ENCODE peak calls at places on chromosome 13, in ten cellular contexts. Y, X, T, E, B, V, L, M, O and C are unnamed samples.

GRCh38 chr13:111022886-111023285 is 92.2 kb upstream of the ARHGEF7 start:
- DNase-seq in E (no peak), X (no peak), L (no peak), B (no peak), Y (no peak), O (no peak), M (no peak), T (no peak), V (no peak), C (no peak)

GRCh38 chr13:20128459-20128927 is 32.4 kb downstream of the GJA3 start:
- DNase-seq in V (no peak), O (no peak), X (no peak), E (no peak), B (no peak), M (no peak), T (no peak), Y (no peak), L (no peak), C (no peak)

GRCh38 chr13:76622336-76623045 is 263.7 kb downstream of the KCTD12 start:
- DNase-seq in M (no peak), L (no peak), E (no peak), B (no peak), X (no peak), T (peak), O (no peak), V (no peak), Y (peak), C (peak)

GRCh38 chr13:44884076-44884729 is 105.1 kb downstream of the NUFIP1 start:
- DNase-seq in O (no peak), E (no peak), V (no peak), L (no peak), Y (peak), X (no peak), B (no peak), T (no peak), M (no peak), C (peak)

GRCh38 chr13:107457686-107458085 is 757.6 kb downstream of the LIG4 start:
- DNase-seq in M (no peak), Y (no peak), V (no peak), L (no peak), E (peak), X (no peak), T (no peak), O (no peak), B (no peak), C (no peak)

GRCh38 chr13:80654638-80655249 is 313.8 kb upstream of the SPRY2 start:
- DNase-seq in Y (no peak), L (no peak), M (no peak), V (no peak), T (no peak), B (no peak), O (no peak), X (no peak), E (no peak), C (no peak)

GRCh38 chr13:44719857-44720671 is 143.9 kb upstream of the TSC22D1 start:
- DNase-seq in Y (peak), E (no peak), V (peak), B (no peak), M (no peak), X (no peak), O (no peak), L (peak), T (no peak), C (peak)

GRCh38 chr13:46622918-46623256 is 69.9 kb downstream of the LRCH1 start:
- DNase-seq in X (no peak), B (no peak), V (peak), M (peak), T (peak), O (peak), Y (peak), E (no peak), L (no peak), C (peak)

GRCh38 chr13:46643165-46643777 is 90.3 kb downstream of the LRCH1 start:
- DNase-seq in B (no peak), E (no peak), V (peak), M (no peak), T (no peak), L (no peak), Y (no peak), X (no peak), O (no peak), C (no peak)

GRCh38 chr13:88456155-88456554 is 785.0 kb downstream of the SLITRK5 start:
- DNase-seq in Y (no peak), M (no peak), T (no peak), X (no peak), B (no peak), O (no peak), L (no peak), E (no peak), V (no peak), C (no peak)

GRCh38 chr13:48505597-48506091 is 27.2 kb downstream of the RCBTB2 start:
- DNase-seq in L (no peak), X (peak), B (no peak), E (no peak), M (no peak), V (peak), T (no peak), O (no peak), Y (no peak), C (no peak)

GRCh38 chr13:33110713-33111413 is 94.6 kb downstream of the KL start:
- DNase-seq in L (no peak), B (no peak), T (no peak), X (no peak), Y (no peak), V (peak), E (no peak), O (peak), M (no peak), C (no peak)

GRCh38 chr13:32255744-32256120 is 59.4 kb downstream of the ZAR1L start:
- DNase-seq in V (no peak), B (no peak), Y (no peak), T (no peak), M (no peak), E (no peak), O (no peak), L (no peak), X (no peak), C (peak)

GRCh38 chr13:80336335-80336734 is 4.6 kb downstream of the SPRY2 start:
- DNase-seq in E (no peak), O (no peak), X (no peak), M (no peak), B (no peak), L (no peak), Y (peak), V (no peak), T (no peak), C (peak)

GRCh38 chr13:40453666-40454030 is 212.8 kb downstream of the FOXO1 start:
- DNase-seq in T (no peak), X (no peak), V (no peak), O (no peak), M (no peak), Y (peak), E (no peak), L (no peak), B (no peak), C (no peak)

GRCh38 chr13:47017476-47017875 is 120.6 kb upstream of the HTR2A start:
- DNase-seq in V (no peak), B (no peak), X (no peak), L (no peak), M (no peak), T (no peak), E (no peak), O (no peak), Y (no peak), C (peak)

GRCh38 chr13:25733061-25733491 is 318.7 kb downstream of the SHISA2 start:
- DNase-seq in B (no peak), O (no peak), Y (peak), X (no peak), T (no peak), M (no peak), V (no peak), L (peak), E (no peak), C (peak)

GRCh38 chr13:42478531-42479156 is 95.3 kb upstream of the TNFSF11 start:
- DNase-seq in L (peak), M (no peak), Y (peak), X (no peak), T (no peak), B (no peak), O (no peak), V (peak), E (no peak), C (peak)

GRCh38 chr13:38417241-38417640 is 67.6 kb downstream of the UFM1 start:
- DNase-seq in M (no peak), Y (no peak), T (no peak), B (no peak), E (no peak), L (no peak), V (no peak), X (no peak), O (no peak), C (no peak)

GRCh38 chr13:38309397-38309796 is 40.3 kb upstream of the UFM1 start:
- DNase-seq in V (no peak), E (no peak), O (no peak), T (no peak), M (no peak), Y (no peak), L (no peak), X (no peak), B (no peak), C (no peak)

GRCh38 chr13:30341815-30342570 is 34.6 kb upstream of the KATNAL1 start:
- DNase-seq in O (peak), M (peak), Y (peak), X (no peak), L (peak), T (peak), E (no peak), B (peak), V (peak), C (peak)

GRCh38 chr13:112699318-112699918 is 9.6 kb downstream of the ATP11A start:
- DNase-seq in O (no peak), L (no peak), B (no peak), Y (no peak), X (no peak), T (no peak), V (no peak), E (no peak), M (no peak), C (no peak)

GRCh38 chr13:107351305-107351704 is 783.4 kb upstream of the ARGLU1 start:
- DNase-seq in B (no peak), T (no peak), O (no peak), X (no peak), Y (peak), L (peak), M (no peak), V (no peak), E (no peak), C (peak)

GRCh38 chr13:26575244-26575643 is 17.8 kb downstream of the WASF3 start:
- DNase-seq in E (no peak), M (no peak), O (no peak), L (no peak), Y (no peak), X (no peak), V (no peak), T (no peak), B (no peak), C (no peak)